ENCODE peak calls at places on chromosome 12, in eight cellular contexts. One of them, this sample, is unnamed.

GRCh38 chr12:524167-524951 is 64.6 kb downstream of the B4GALNT3 start:
- DNase-seq in COR-L47: peak; percentile 35
- DNase-seq in iris pigment epithelial cell: peak; percentile 35
- DNase-seq in sciatic nerve: no peak
- DNase-seq in activated B cell treated with CpG ODN at 0.5 μM for 24 hours: no peak
- DNase-seq in BJ: no peak
- DNase-seq in heart left ventricle: no peak
- DNase-seq in nucleus accumbens: no peak
- DNase-seq in this sample: no peak

GRCh38 chr12:32252199-32253073 is 145.8 kb downstream of the BICD1 start:
- DNase-seq in COR-L47: no peak
- DNase-seq in iris pigment epithelial cell: no peak
- DNase-seq in sciatic nerve: no peak
- DNase-seq in activated B cell treated with CpG ODN at 0.5 μM for 24 hours: no peak
- DNase-seq in BJ: no peak
- DNase-seq in heart left ventricle: no peak
- DNase-seq in nucleus accumbens: no peak
- DNase-seq in this sample: no peak

GRCh38 chr12:52156757-52157565 is 34.9 kb downstream of the KRT80 start:
- DNase-seq in COR-L47: peak; percentile 63
- DNase-seq in iris pigment epithelial cell: peak; percentile 41
- DNase-seq in sciatic nerve: peak; percentile 88
- DNase-seq in activated B cell treated with CpG ODN at 0.5 μM for 24 hours: peak; percentile 56
- DNase-seq in BJ: no peak
- DNase-seq in heart left ventricle: peak; percentile 69
- DNase-seq in nucleus accumbens: peak; percentile 63
- DNase-seq in this sample: peak; percentile 76

GRCh38 chr12:93002278-93003054 is 73.4 kb upstream of the EEA1 start:
- DNase-seq in COR-L47: no peak
- DNase-seq in iris pigment epithelial cell: peak; percentile 92
- DNase-seq in sciatic nerve: no peak
- DNase-seq in activated B cell treated with CpG ODN at 0.5 μM for 24 hours: no peak
- DNase-seq in BJ: peak; percentile 72
- DNase-seq in heart left ventricle: no peak
- DNase-seq in nucleus accumbens: no peak
- DNase-seq in this sample: no peak

GRCh38 chr12:57619434-57620244 is 8.4 kb downstream of the ARHGEF25 start:
- DNase-seq in COR-L47: no peak
- DNase-seq in iris pigment epithelial cell: no peak
- DNase-seq in sciatic nerve: no peak
- DNase-seq in activated B cell treated with CpG ODN at 0.5 μM for 24 hours: peak; percentile 19
- DNase-seq in BJ: no peak
- DNase-seq in heart left ventricle: no peak
- DNase-seq in nucleus accumbens: no peak
- DNase-seq in this sample: no peak

GRCh38 chr12:114669501-114670256 is 14.3 kb downstream of the TBX3 start:
- DNase-seq in COR-L47: no peak
- DNase-seq in iris pigment epithelial cell: peak; percentile 55
- DNase-seq in sciatic nerve: no peak
- DNase-seq in activated B cell treated with CpG ODN at 0.5 μM for 24 hours: no peak
- DNase-seq in BJ: no peak
- DNase-seq in heart left ventricle: no peak
- DNase-seq in nucleus accumbens: no peak
- DNase-seq in this sample: no peak

GRCh38 chr12:38508246-38508645 is 191.7 kb downstream of the ALG10B start:
- DNase-seq in COR-L47: no peak
- DNase-seq in iris pigment epithelial cell: no peak
- DNase-seq in sciatic nerve: no peak
- DNase-seq in activated B cell treated with CpG ODN at 0.5 μM for 24 hours: no peak
- DNase-seq in BJ: no peak
- DNase-seq in heart left ventricle: no peak
- DNase-seq in nucleus accumbens: no peak
- DNase-seq in this sample: no peak

GRCh38 chr12:62817556-62818271 is 117.2 kb downstream of the PPM1H start:
- DNase-seq in COR-L47: no peak
- DNase-seq in iris pigment epithelial cell: peak; percentile 90
- DNase-seq in sciatic nerve: no peak
- DNase-seq in activated B cell treated with CpG ODN at 0.5 μM for 24 hours: no peak
- DNase-seq in BJ: no peak
- DNase-seq in heart left ventricle: no peak
- DNase-seq in nucleus accumbens: no peak
- DNase-seq in this sample: no peak

GRCh38 chr12:6113691-6114475 is 10.6 kb downstream of the VWF start:
- DNase-seq in COR-L47: no peak
- DNase-seq in iris pigment epithelial cell: no peak
- DNase-seq in sciatic nerve: peak; percentile 26
- DNase-seq in activated B cell treated with CpG ODN at 0.5 μM for 24 hours: no peak
- DNase-seq in BJ: no peak
- DNase-seq in heart left ventricle: no peak
- DNase-seq in nucleus accumbens: no peak
- DNase-seq in this sample: no peak

GRCh38 chr12:93166891-93167307 is 210.8 kb upstream of the NUDT4 start:
- DNase-seq in COR-L47: no peak
- DNase-seq in iris pigment epithelial cell: no peak
- DNase-seq in sciatic nerve: no peak
- DNase-seq in activated B cell treated with CpG ODN at 0.5 μM for 24 hours: no peak
- DNase-seq in BJ: no peak
- DNase-seq in heart left ventricle: no peak
- DNase-seq in nucleus accumbens: no peak
- DNase-seq in this sample: no peak

GRCh38 chr12:2806700-2807099 is 5.8 kb upstream of the ITFG2 start:
- DNase-seq in COR-L47: no peak
- DNase-seq in iris pigment epithelial cell: peak; percentile 23
- DNase-seq in sciatic nerve: no peak
- DNase-seq in activated B cell treated with CpG ODN at 0.5 μM for 24 hours: no peak
- DNase-seq in BJ: no peak
- DNase-seq in heart left ventricle: no peak
- DNase-seq in nucleus accumbens: no peak
- DNase-seq in this sample: no peak

GRCh38 chr12:107393043-107393725 is 292.4 kb upstream of the PWP1 start:
- DNase-seq in COR-L47: no peak
- DNase-seq in iris pigment epithelial cell: peak; percentile 18
- DNase-seq in sciatic nerve: no peak
- DNase-seq in activated B cell treated with CpG ODN at 0.5 μM for 24 hours: no peak
- DNase-seq in BJ: no peak
- DNase-seq in heart left ventricle: no peak
- DNase-seq in nucleus accumbens: no peak
- DNase-seq in this sample: no peak

GRCh38 chr12:15268927-15269552 is 47.8 kb upstream of the RERG start:
- DNase-seq in COR-L47: peak; percentile 39
- DNase-seq in iris pigment epithelial cell: peak; percentile 78
- DNase-seq in sciatic nerve: no peak
- DNase-seq in activated B cell treated with CpG ODN at 0.5 μM for 24 hours: no peak
- DNase-seq in BJ: no peak
- DNase-seq in heart left ventricle: peak; percentile 27
- DNase-seq in nucleus accumbens: peak; percentile 13
- DNase-seq in this sample: no peak

GRCh38 chr12:21526053-21526452 is at the start of gene SPX:
- DNase-seq in COR-L47: no peak
- DNase-seq in iris pigment epithelial cell: peak; percentile 81
- DNase-seq in sciatic nerve: no peak
- DNase-seq in activated B cell treated with CpG ODN at 0.5 μM for 24 hours: no peak
- DNase-seq in BJ: no peak
- DNase-seq in heart left ventricle: no peak
- DNase-seq in nucleus accumbens: no peak
- DNase-seq in this sample: no peak

GRCh38 chr12:8590842-8591545 is 21.7 kb downstream of the AICDA start:
- DNase-seq in COR-L47: no peak
- DNase-seq in iris pigment epithelial cell: no peak
- DNase-seq in sciatic nerve: no peak
- DNase-seq in activated B cell treated with CpG ODN at 0.5 μM for 24 hours: no peak
- DNase-seq in BJ: no peak
- DNase-seq in heart left ventricle: no peak
- DNase-seq in nucleus accumbens: no peak
- DNase-seq in this sample: no peak

GRCh38 chr12:108807996-108808725 is 49.2 kb downstream of the SSH1 start:
- DNase-seq in COR-L47: no peak
- DNase-seq in iris pigment epithelial cell: no peak
- DNase-seq in sciatic nerve: no peak
- DNase-seq in activated B cell treated with CpG ODN at 0.5 μM for 24 hours: no peak
- DNase-seq in BJ: no peak
- DNase-seq in heart left ventricle: no peak
- DNase-seq in nucleus accumbens: no peak
- DNase-seq in this sample: no peak

GRCh38 chr12:81206425-81206824 is 128.5 kb downstream of the ACSS3 start:
- DNase-seq in COR-L47: peak; percentile 39
- DNase-seq in iris pigment epithelial cell: no peak
- DNase-seq in sciatic nerve: no peak
- DNase-seq in activated B cell treated with CpG ODN at 0.5 μM for 24 hours: no peak
- DNase-seq in BJ: no peak
- DNase-seq in heart left ventricle: no peak
- DNase-seq in nucleus accumbens: no peak
- DNase-seq in this sample: no peak

GRCh38 chr12:1429980-1430379 is 164.4 kb downstream of the FBXL14 start:
- DNase-seq in COR-L47: no peak
- DNase-seq in iris pigment epithelial cell: peak; percentile 77
- DNase-seq in sciatic nerve: no peak
- DNase-seq in activated B cell treated with CpG ODN at 0.5 μM for 24 hours: no peak
- DNase-seq in BJ: peak; percentile 72
- DNase-seq in heart left ventricle: no peak
- DNase-seq in nucleus accumbens: no peak
- DNase-seq in this sample: no peak

GRCh38 chr12:27671865-27672264 is 24.4 kb upstream of the REP15 start:
- DNase-seq in COR-L47: no peak
- DNase-seq in iris pigment epithelial cell: no peak
- DNase-seq in sciatic nerve: no peak
- DNase-seq in activated B cell treated with CpG ODN at 0.5 μM for 24 hours: no peak
- DNase-seq in BJ: no peak
- DNase-seq in heart left ventricle: no peak
- DNase-seq in nucleus accumbens: no peak
- DNase-seq in this sample: no peak

GRCh38 chr12:64746663-64747062 is 12.5 kb downstream of the GNS start:
- DNase-seq in COR-L47: no peak
- DNase-seq in iris pigment epithelial cell: peak; percentile 63
- DNase-seq in sciatic nerve: no peak
- DNase-seq in activated B cell treated with CpG ODN at 0.5 μM for 24 hours: no peak
- DNase-seq in BJ: no peak
- DNase-seq in heart left ventricle: no peak
- DNase-seq in nucleus accumbens: no peak
- DNase-seq in this sample: no peak

GRCh38 chr12:52643233-52644077 is 8.6 kb downstream of the KRT2 start:
- DNase-seq in COR-L47: no peak
- DNase-seq in iris pigment epithelial cell: no peak
- DNase-seq in sciatic nerve: no peak
- DNase-seq in activated B cell treated with CpG ODN at 0.5 μM for 24 hours: no peak
- DNase-seq in BJ: no peak
- DNase-seq in heart left ventricle: no peak
- DNase-seq in nucleus accumbens: no peak
- DNase-seq in this sample: peak; percentile 40

GRCh38 chr12:16626991-16627390 is 21.0 kb upstream of the LMO3 start:
- DNase-seq in COR-L47: no peak
- DNase-seq in iris pigment epithelial cell: no peak
- DNase-seq in sciatic nerve: no peak
- DNase-seq in activated B cell treated with CpG ODN at 0.5 μM for 24 hours: no peak
- DNase-seq in BJ: no peak
- DNase-seq in heart left ventricle: no peak
- DNase-seq in nucleus accumbens: no peak
- DNase-seq in this sample: no peak

GRCh38 chr12:25764892-25765291 is 193.6 kb upstream of the RASSF8 start:
- DNase-seq in COR-L47: no peak
- DNase-seq in iris pigment epithelial cell: peak; percentile 24
- DNase-seq in sciatic nerve: no peak
- DNase-seq in activated B cell treated with CpG ODN at 0.5 μM for 24 hours: no peak
- DNase-seq in BJ: no peak
- DNase-seq in heart left ventricle: no peak
- DNase-seq in nucleus accumbens: no peak
- DNase-seq in this sample: no peak

GRCh38 chr12:517538-517937 is 57.8 kb downstream of the B4GALNT3 start:
- DNase-seq in COR-L47: no peak
- DNase-seq in iris pigment epithelial cell: no peak
- DNase-seq in sciatic nerve: no peak
- DNase-seq in activated B cell treated with CpG ODN at 0.5 μM for 24 hours: no peak
- DNase-seq in BJ: no peak
- DNase-seq in heart left ventricle: no peak
- DNase-seq in nucleus accumbens: no peak
- DNase-seq in this sample: no peak

GRCh38 chr12:115687094-115687493 is 590.4 kb downstream of the MED13L start:
- DNase-seq in COR-L47: no peak
- DNase-seq in iris pigment epithelial cell: no peak
- DNase-seq in sciatic nerve: no peak
- DNase-seq in activated B cell treated with CpG ODN at 0.5 μM for 24 hours: no peak
- DNase-seq in BJ: no peak
- DNase-seq in heart left ventricle: no peak
- DNase-seq in nucleus accumbens: no peak
- DNase-seq in this sample: no peak

GRCh38 chr12:19710811-19711793 is 271.8 kb downstream of the AEBP2 start:
- DNase-seq in COR-L47: no peak
- DNase-seq in iris pigment epithelial cell: peak; percentile 9
- DNase-seq in sciatic nerve: no peak
- DNase-seq in activated B cell treated with CpG ODN at 0.5 μM for 24 hours: no peak
- DNase-seq in BJ: no peak
- DNase-seq in heart left ventricle: no peak
- DNase-seq in nucleus accumbens: no peak
- DNase-seq in this sample: no peak

GRCh38 chr12:120010661-120011230 is 21.7 kb downstream of the BICDL1 start:
- DNase-seq in COR-L47: no peak
- DNase-seq in iris pigment epithelial cell: no peak
- DNase-seq in sciatic nerve: no peak
- DNase-seq in activated B cell treated with CpG ODN at 0.5 μM for 24 hours: no peak
- DNase-seq in BJ: no peak
- DNase-seq in heart left ventricle: no peak
- DNase-seq in nucleus accumbens: no peak
- DNase-seq in this sample: no peak

GRCh38 chr12:108826115-108826806 is 31.1 kb downstream of the SSH1 start:
- DNase-seq in COR-L47: no peak
- DNase-seq in iris pigment epithelial cell: peak; percentile 98
- DNase-seq in sciatic nerve: peak; percentile 82
- DNase-seq in activated B cell treated with CpG ODN at 0.5 μM for 24 hours: no peak
- DNase-seq in BJ: peak; percentile 95
- DNase-seq in heart left ventricle: peak; percentile 78
- DNase-seq in nucleus accumbens: peak; percentile 47
- DNase-seq in this sample: peak; percentile 86

This sample was measured in right atrium auricular region.